ENCODE peak calls at places on chromosomes 4 and X, in four cellular contexts. Q is left lung, J is A549, G is tibial nerve. S is an unnamed sample. For H3K9me3, the result is how much of the 10 kb centered on the place peaks cover.

GRCh38 chr4:129323630-129324029 is 227.7 kb downstream of the C4orf33 start:
- DNase-seq in Q (no peak), J (no peak), G (no peak), S (no peak)

GRCh38 chr4:26830016-26830415 is 30.6 kb upstream of the STIM2 start:
- DNase-seq in Q (no peak), J (no peak), G (no peak), S (no peak)

GRCh38 chrX:101958139-101958538 is 26.3 kb upstream of the ZMAT1 start:
- DNase-seq in Q (no peak), J (no peak), G (no peak), S (no peak)

GRCh38 chr4:48832571-48832970 is 1.7 kb downstream of the OCIAD1 start:
- DNase-seq in Q (no peak), J (no peak), G (no peak), S (no peak)

GRCh38 chr4:158259955-158260575 is 49.8 kb downstream of the TMEM144 start:
- DNase-seq in Q (no peak), J (no peak), G (no peak), S (no peak)

GRCh38 chr4:108399610-108400265 is 220.6 kb upstream of the RPL34 start:
- DNase-seq in Q (no peak), J (no peak), G (no peak), S (no peak)

GRCh38 chr4:142377345-142378091 is 468.6 kb downstream of the INPP4B start:
- DNase-seq in Q (no peak), J (no peak), G (no peak), S (no peak)

GRCh38 chrX:102985182-102985581 is 48.1 kb downstream of the RAB40AL start:
- DNase-seq in Q (no peak), J (no peak), G (no peak), S (no peak)

GRCh38 chrX:71184803-71185495 is 38.1 kb upstream of the GJB1 start:
- DNase-seq in Q (no peak), J (no peak), G (no peak), S (no peak)

GRCh38 chrX:20988118-20988517 is 386.1 kb upstream of the CNKSR2 start:
- DNase-seq in Q (no peak), J (no peak), G (no peak), S (no peak)

GRCh38 chr4:55004831-55005230 is 120.6 kb downstream of the KDR start:
- DNase-seq in Q (no peak), J (no peak), G (peak), S (no peak)

GRCh38 chrX:77426811-77427210 is 20.4 kb upstream of the FGF16 start:
- DNase-seq in Q (no peak), J (no peak), G (no peak), S (no peak)

DNA sequence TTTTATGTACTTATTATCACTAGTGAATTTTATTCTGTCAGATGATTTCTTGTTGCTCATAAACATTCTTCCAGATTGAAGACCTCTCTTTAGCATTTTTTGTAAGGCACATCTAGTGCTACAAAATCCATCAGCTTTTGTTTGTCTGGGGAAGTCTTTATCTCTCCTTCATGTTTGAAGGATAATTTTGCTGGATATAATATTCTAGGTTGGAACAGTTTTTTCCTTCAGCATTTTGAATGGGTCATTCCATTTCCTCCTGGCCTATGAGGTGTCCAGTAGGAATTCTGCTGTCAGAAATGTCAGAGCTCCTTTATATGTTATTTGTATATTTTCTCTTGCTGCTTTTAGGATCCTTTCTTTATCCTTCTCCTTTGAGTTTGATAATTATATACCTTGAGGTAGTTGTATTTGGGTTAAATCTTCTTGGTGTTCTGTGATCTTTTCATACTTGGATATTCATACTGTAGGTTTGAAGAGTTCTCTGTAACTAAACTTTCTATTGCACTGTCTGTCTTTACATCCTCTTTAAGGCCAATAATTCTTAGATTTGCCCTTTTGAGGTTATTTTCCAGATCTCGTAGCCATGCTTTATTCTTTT is 58.3 kb downstream of the PTPN13 start:
- DNase-seq in Q (no peak), J (no peak), G (no peak), S (no peak)
- H3K9me3 ChIP-seq in Q (under half), J (under half), G (under half), S (under half)

DNA sequence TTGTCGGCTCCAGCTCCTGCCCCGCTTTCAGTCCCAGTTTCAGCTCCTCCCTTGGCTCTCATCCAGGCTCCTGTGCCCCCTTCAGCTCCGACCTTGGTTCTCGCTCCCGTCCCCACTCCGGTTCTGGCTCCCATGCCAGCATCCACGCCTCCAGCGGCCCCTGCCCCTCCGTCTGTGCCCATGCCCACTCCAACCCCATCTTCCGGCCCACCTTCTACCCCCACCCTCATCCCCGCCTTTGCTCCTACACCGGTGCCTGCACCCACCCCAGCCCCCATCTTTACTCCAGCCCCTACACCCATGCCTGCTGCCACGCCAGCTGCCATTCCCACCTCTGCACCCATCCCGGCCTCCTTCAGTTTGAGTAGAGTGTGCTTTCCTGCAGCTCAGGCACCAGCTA is 31.2 kb downstream of the BCORL1 start:
- DNase-seq in Q (no peak), J (no peak), G (no peak), S (no peak)
- H3K9me3 ChIP-seq in Q (under half), J (under half), G (under half), S (under half)

GRCh38 chrX:152138388-152138784 is at the start of gene MAGEA10:
- DNase-seq in Q (no peak), J (no peak), G (no peak), S (no peak)

GRCh38 chrX:152131525-152131924 is 6.9 kb downstream of the MAGEA10 start:
- DNase-seq in Q (no peak), J (no peak), G (no peak), S (no peak)

GRCh38 chrX:152137771-152138387 is 498 bp downstream of the MAGEA10 start:
- DNase-seq in Q (no peak), J (no peak), G (no peak), S (no peak)

GRCh38 chrX:152139589-152139988 is 1.2 kb upstream of the MAGEA10 start:
- DNase-seq in Q (no peak), J (no peak), G (no peak), S (no peak)

DNA sequence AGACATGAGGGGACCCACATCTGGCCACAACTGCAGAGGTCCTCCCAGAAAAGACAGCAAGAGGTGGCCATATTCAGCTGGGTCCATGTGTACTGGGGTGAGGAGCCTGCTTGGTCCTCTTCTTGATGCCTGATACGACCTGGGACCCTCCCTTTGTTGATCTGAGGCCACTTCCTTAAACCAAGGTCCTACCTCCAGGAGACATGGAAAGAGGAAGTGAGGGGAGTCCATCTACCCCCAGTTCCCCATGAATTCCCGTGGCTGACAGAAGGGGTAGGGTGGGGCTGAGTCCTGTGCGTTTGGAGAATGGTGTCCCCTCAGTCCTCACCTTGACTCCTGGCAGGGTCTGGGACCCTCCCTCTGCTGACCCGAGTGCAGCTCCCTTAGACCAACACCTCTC is 2.1 kb downstream of the MAGEA10 start:
- DNase-seq in Q (no peak), J (no peak), G (no peak), S (no peak)
- H3K9me3 ChIP-seq in Q (under half), J (under half), G (under half), S (under half)

GRCh38 chrX:57241967-57242366 is 44.5 kb upstream of the FAAH2 start:
- DNase-seq in Q (no peak), J (no peak), G (no peak), S (no peak)
- H3K9me3 ChIP-seq in Q (under half), J (under half), G (under half), S (under half)

GRCh38 chr4:11158971-11159370 is 269.7 kb downstream of the HS3ST1 start:
- DNase-seq in Q (no peak), J (no peak), G (no peak), S (no peak)
- H3K9me3 ChIP-seq in Q (under half), J (under half), G (under half), S (under half)

GRCh38 chr4:87192155-87192919 is 28.1 kb downstream of the KLHL8 start:
- DNase-seq in Q (no peak), J (no peak), G (no peak), S (no peak)

GRCh38 chr4:87188932-87189331 is 31.5 kb downstream of the KLHL8 start:
- DNase-seq in Q (no peak), J (no peak), G (no peak), S (no peak)

GRCh38 chr4:87185471-87185870 is 34.9 kb downstream of the KLHL8 start:
- DNase-seq in Q (no peak), J (no peak), G (no peak), S (no peak)

DNA sequence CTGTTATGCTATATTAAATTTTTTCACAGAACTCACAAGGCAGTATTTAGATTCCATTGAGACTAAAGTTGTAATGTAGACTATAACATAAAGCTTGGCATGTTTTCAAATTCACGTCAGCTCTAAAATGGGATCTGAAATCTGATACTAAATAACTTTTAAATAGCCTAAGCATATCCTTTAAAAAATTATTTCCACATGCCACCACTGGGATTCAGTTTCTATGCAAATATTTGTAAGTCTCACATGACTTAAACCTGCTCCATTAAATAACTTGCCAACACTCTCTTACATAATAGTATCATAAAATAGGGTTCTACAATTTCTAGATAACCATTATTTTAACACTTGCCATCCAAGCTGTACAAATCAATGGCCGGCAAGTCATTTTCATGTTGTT is 32.4 kb downstream of the KLHL8 start:
- DNase-seq in Q (no peak), J (no peak), G (no peak), S (no peak)
- H3K9me3 ChIP-seq in Q (under half), J (under half), G (under half), S (under half)

S was measured in T-helper 17 cell.